ENCODE peak calls at places on chromosome 14, in five cellular contexts. One of them, this sample, is unnamed.

GRCh38 chr14:35159742-35160409 is 37.5 kb downstream of the PRORP start:
- DNase-seq in mucosa of descending colon: no peak
- DNase-seq in sigmoid colon: no peak
- DNase-seq in heart right ventricle: no peak
- DNase-seq in body of pancreas: no peak
- DNase-seq in this sample: no peak

GRCh38 chr14:23406244-23406643 is 1.8 kb downstream of the MYH6 start:
- DNase-seq in mucosa of descending colon: no peak
- DNase-seq in sigmoid colon: no peak
- DNase-seq in heart right ventricle: no peak
- DNase-seq in body of pancreas: no peak
- DNase-seq in this sample: no peak

GRCh38 chr14:53108292-53108937 is 44.7 kb downstream of the DDHD1 start:
- DNase-seq in mucosa of descending colon: no peak
- DNase-seq in sigmoid colon: no peak
- DNase-seq in heart right ventricle: no peak
- DNase-seq in body of pancreas: no peak
- DNase-seq in this sample: no peak

GRCh38 chr14:38208825-38209562 is 1.3 kb downstream of the SSTR1 start:
- DNase-seq in mucosa of descending colon: peak; percentile 74
- DNase-seq in sigmoid colon: no peak
- DNase-seq in heart right ventricle: peak; percentile 6
- DNase-seq in body of pancreas: peak; percentile 73
- DNase-seq in this sample: no peak

GRCh38 chr14:24852312-24853060 is 197.5 kb downstream of the STXBP6 start:
- DNase-seq in mucosa of descending colon: peak; percentile 40
- DNase-seq in sigmoid colon: no peak
- DNase-seq in heart right ventricle: no peak
- DNase-seq in body of pancreas: no peak
- DNase-seq in this sample: no peak

GRCh38 chr14:97196336-97196735 is 399.2 kb downstream of the VRK1 start:
- DNase-seq in mucosa of descending colon: no peak
- DNase-seq in sigmoid colon: no peak
- DNase-seq in heart right ventricle: no peak
- DNase-seq in body of pancreas: no peak
- DNase-seq in this sample: no peak

GRCh38 chr14:35932659-35933159 is 106.6 kb downstream of the BRMS1L start:
- DNase-seq in mucosa of descending colon: no peak
- DNase-seq in sigmoid colon: no peak
- DNase-seq in heart right ventricle: no peak
- DNase-seq in body of pancreas: no peak
- DNase-seq in this sample: no peak

GRCh38 chr14:75821828-75822521 is 159.8 kb downstream of the TGFB3 start:
- DNase-seq in mucosa of descending colon: no peak
- DNase-seq in sigmoid colon: no peak
- DNase-seq in heart right ventricle: no peak
- DNase-seq in body of pancreas: no peak
- DNase-seq in this sample: peak; percentile 30

GRCh38 chr14:49852351-49853157 is at the start of gene NEMF:
- DNase-seq in mucosa of descending colon: peak; percentile 90
- DNase-seq in sigmoid colon: peak; percentile 92
- DNase-seq in heart right ventricle: peak; percentile 91
- DNase-seq in body of pancreas: peak; percentile 88
- DNase-seq in this sample: peak; percentile 94

GRCh38 chr14:102280376-102280962 is 24.5 kb downstream of the MOK start:
- DNase-seq in mucosa of descending colon: no peak
- DNase-seq in sigmoid colon: no peak
- DNase-seq in heart right ventricle: no peak
- DNase-seq in body of pancreas: no peak
- DNase-seq in this sample: no peak

GRCh38 chr14:80959448-80960006 is 4.1 kb downstream of the TSHR start:
- DNase-seq in mucosa of descending colon: no peak
- DNase-seq in sigmoid colon: no peak
- DNase-seq in heart right ventricle: no peak
- DNase-seq in body of pancreas: no peak
- DNase-seq in this sample: no peak

GRCh38 chr14:41607966-41608663 is 1.4 kb downstream of the LRFN5 start:
- DNase-seq in mucosa of descending colon: peak; percentile 39
- DNase-seq in sigmoid colon: peak; percentile 63
- DNase-seq in heart right ventricle: no peak
- DNase-seq in body of pancreas: no peak
- DNase-seq in this sample: peak; percentile 30

GRCh38 chr14:50967104-50967503 is 22.8 kb upstream of the PYGL start:
- DNase-seq in mucosa of descending colon: no peak
- DNase-seq in sigmoid colon: no peak
- DNase-seq in heart right ventricle: no peak
- DNase-seq in body of pancreas: no peak
- DNase-seq in this sample: no peak

GRCh38 chr14:50955373-50956043 is 11.2 kb upstream of the PYGL start:
- DNase-seq in mucosa of descending colon: peak; percentile 83
- DNase-seq in sigmoid colon: peak; percentile 85
- DNase-seq in heart right ventricle: no peak
- DNase-seq in body of pancreas: peak; percentile 22
- DNase-seq in this sample: peak; percentile 79

GRCh38 chr14:36021926-36022325 is 154.6 kb downstream of the PTCSC3 start:
- DNase-seq in mucosa of descending colon: no peak
- DNase-seq in sigmoid colon: no peak
- DNase-seq in heart right ventricle: no peak
- DNase-seq in body of pancreas: no peak
- DNase-seq in this sample: no peak

GRCh38 chr14:22900088-22900799 is 17.2 kb downstream of the REM2 start:
- DNase-seq in mucosa of descending colon: no peak
- DNase-seq in sigmoid colon: no peak
- DNase-seq in heart right ventricle: peak; percentile 44
- DNase-seq in body of pancreas: peak; percentile 28
- DNase-seq in this sample: peak; percentile 69

GRCh38 chr14:23494223-23494622 is 24.7 kb downstream of the NGDN start:
- DNase-seq in mucosa of descending colon: no peak
- DNase-seq in sigmoid colon: no peak
- DNase-seq in heart right ventricle: no peak
- DNase-seq in body of pancreas: no peak
- DNase-seq in this sample: no peak

GRCh38 chr14:100629696-100630095 is 42.5 kb upstream of the BEGAIN start:
- DNase-seq in mucosa of descending colon: no peak
- DNase-seq in sigmoid colon: no peak
- DNase-seq in heart right ventricle: no peak
- DNase-seq in body of pancreas: no peak
- DNase-seq in this sample: no peak

GRCh38 chr14:52935847-52936246 is 15.0 kb downstream of the FERMT2 start:
- DNase-seq in mucosa of descending colon: no peak
- DNase-seq in sigmoid colon: no peak
- DNase-seq in heart right ventricle: no peak
- DNase-seq in body of pancreas: no peak
- DNase-seq in this sample: no peak

GRCh38 chr14:37090026-37090425 is 82.4 kb downstream of the SLC25A21 start:
- DNase-seq in mucosa of descending colon: no peak
- DNase-seq in sigmoid colon: no peak
- DNase-seq in heart right ventricle: no peak
- DNase-seq in body of pancreas: no peak
- DNase-seq in this sample: no peak

GRCh38 chr14:95891742-95892141 is 15.1 kb downstream of the TUNAR start:
- DNase-seq in mucosa of descending colon: no peak
- DNase-seq in sigmoid colon: no peak
- DNase-seq in heart right ventricle: no peak
- DNase-seq in body of pancreas: no peak
- DNase-seq in this sample: no peak

GRCh38 chr14:104802120-104802912 is 1.4 kb downstream of the ZBTB42 start:
- DNase-seq in mucosa of descending colon: no peak
- DNase-seq in sigmoid colon: no peak
- DNase-seq in heart right ventricle: no peak
- DNase-seq in body of pancreas: no peak
- DNase-seq in this sample: no peak
- H3K4me1 ChIP-seq in mucosa of descending colon: peaks cover 33% of the 10 kb centered on the region
- H3K4me1 ChIP-seq in sigmoid colon: no peaks in the 10 kb centered on the region
- H3K4me1 ChIP-seq in heart right ventricle: peaks cover 63% of the 10 kb centered on the region
- H3K4me1 ChIP-seq in body of pancreas: peaks cover 66% of the 10 kb centered on the region
- H3K4me1 ChIP-seq in this sample: peaks cover 4% of the 10 kb centered on the region

GRCh38 chr14:94123868-94124267 is 5.5 kb downstream of the IFI27L2 start:
- DNase-seq in mucosa of descending colon: no peak
- DNase-seq in sigmoid colon: peak; percentile 5
- DNase-seq in heart right ventricle: no peak
- DNase-seq in body of pancreas: no peak
- DNase-seq in this sample: no peak
- H3K4me1 ChIP-seq in mucosa of descending colon: no peaks in the 10 kb centered on the region
- H3K4me1 ChIP-seq in sigmoid colon: no peaks in the 10 kb centered on the region
- H3K4me1 ChIP-seq in heart right ventricle: peaks cover 7% of the 10 kb centered on the region
- H3K4me1 ChIP-seq in body of pancreas: peaks cover 3% of the 10 kb centered on the region
- H3K4me1 ChIP-seq in this sample: no peaks in the 10 kb centered on the region

GRCh38 chr14:20805485-20805884 is 2.8 kb upstream of the RNASE1 start:
- DNase-seq in mucosa of descending colon: no peak
- DNase-seq in sigmoid colon: no peak
- DNase-seq in heart right ventricle: no peak
- DNase-seq in body of pancreas: no peak
- DNase-seq in this sample: no peak

GRCh38 chr14:20799955-20800544 is 2.6 kb downstream of the RNASE1 start:
- DNase-seq in mucosa of descending colon: no peak
- DNase-seq in sigmoid colon: peak; percentile 72
- DNase-seq in heart right ventricle: peak; percentile 59
- DNase-seq in body of pancreas: peak; percentile 37
- DNase-seq in this sample: no peak

GRCh38 chr14:20803221-20803620 is 577 bp upstream of the RNASE1 start:
- DNase-seq in mucosa of descending colon: no peak
- DNase-seq in sigmoid colon: no peak
- DNase-seq in heart right ventricle: peak; percentile 19
- DNase-seq in body of pancreas: no peak
- DNase-seq in this sample: no peak

GRCh38 chr14:20801726-20802125 is 918 bp downstream of the RNASE1 start:
- DNase-seq in mucosa of descending colon: no peak
- DNase-seq in sigmoid colon: no peak
- DNase-seq in heart right ventricle: peak; percentile 16
- DNase-seq in body of pancreas: peak; percentile 81
- DNase-seq in this sample: no peak

GRCh38 chr14:20802341-20803084 is at the start of gene RNASE1:
- DNase-seq in mucosa of descending colon: no peak
- DNase-seq in sigmoid colon: peak; percentile 66
- DNase-seq in heart right ventricle: peak; percentile 70
- DNase-seq in body of pancreas: peak; percentile 78
- DNase-seq in this sample: no peak
- H3K4me1 ChIP-seq in mucosa of descending colon: peaks cover 13% of the 10 kb centered on the region
- H3K4me1 ChIP-seq in sigmoid colon: no peaks in the 10 kb centered on the region
- H3K4me1 ChIP-seq in heart right ventricle: peaks cover 53% of the 10 kb centered on the region
- H3K4me1 ChIP-seq in body of pancreas: peaks cover 69% of the 10 kb centered on the region
- H3K4me1 ChIP-seq in this sample: no peaks in the 10 kb centered on the region

DNA sequence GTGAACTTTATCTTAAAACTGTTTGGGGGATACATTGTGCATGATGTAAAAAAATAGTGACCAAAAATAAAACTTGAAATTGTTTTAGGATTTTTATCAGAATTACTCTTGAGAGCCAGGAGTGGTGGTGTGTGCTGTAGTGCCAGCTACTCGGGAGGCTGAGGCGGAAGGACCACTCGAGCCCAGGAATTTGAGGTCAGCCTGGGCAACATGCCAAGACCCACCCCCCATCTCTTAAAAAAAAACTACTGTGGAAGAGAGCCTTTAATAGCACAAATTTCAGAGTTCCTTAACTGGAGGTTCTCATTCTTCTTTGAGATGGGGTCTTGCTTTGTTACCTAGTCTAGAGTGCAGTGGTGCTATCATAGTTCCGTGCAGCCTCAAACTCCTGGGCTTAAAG is 21.5 kb downstream of the CPSF2 start:
- DNase-seq in mucosa of descending colon: no peak
- DNase-seq in sigmoid colon: no peak
- DNase-seq in heart right ventricle: no peak
- DNase-seq in body of pancreas: no peak
- DNase-seq in this sample: no peak
- H3K4me1 ChIP-seq in mucosa of descending colon: no peaks in the 10 kb centered on the region
- H3K4me1 ChIP-seq in sigmoid colon: no peaks in the 10 kb centered on the region
- H3K4me1 ChIP-seq in heart right ventricle: no peaks in the 10 kb centered on the region
- H3K4me1 ChIP-seq in body of pancreas: no peaks in the 10 kb centered on the region
- H3K4me1 ChIP-seq in this sample: no peaks in the 10 kb centered on the region

DNA sequence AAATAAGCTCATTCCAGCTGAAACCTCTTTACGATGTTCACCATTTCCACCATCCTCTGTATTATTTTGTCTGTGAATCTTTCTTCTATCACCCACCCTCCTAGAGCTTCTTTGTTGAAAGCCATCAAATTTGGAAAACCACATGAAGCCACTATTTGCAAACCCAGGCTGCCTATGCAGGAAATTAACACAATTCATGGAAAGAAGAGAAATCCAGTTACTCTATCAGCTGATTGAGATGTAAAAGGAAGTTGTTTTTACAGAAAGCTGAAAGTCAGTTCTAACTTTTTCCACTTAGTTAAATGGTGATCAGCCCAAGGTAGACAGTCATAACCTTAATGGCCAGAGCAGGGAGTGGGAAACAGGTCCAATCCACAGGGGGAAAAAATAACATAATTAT is 6.6 kb downstream of the RHOJ start:
- DNase-seq in mucosa of descending colon: no peak
- DNase-seq in sigmoid colon: no peak
- DNase-seq in heart right ventricle: no peak
- DNase-seq in body of pancreas: no peak
- DNase-seq in this sample: no peak
- H3K4me1 ChIP-seq in mucosa of descending colon: no peaks in the 10 kb centered on the region
- H3K4me1 ChIP-seq in sigmoid colon: no peaks in the 10 kb centered on the region
- H3K4me1 ChIP-seq in heart right ventricle: peaks cover 28% of the 10 kb centered on the region
- H3K4me1 ChIP-seq in body of pancreas: no peaks in the 10 kb centered on the region
- H3K4me1 ChIP-seq in this sample: no peaks in the 10 kb centered on the region

GRCh38 chr14:61280526-61281185 is 482 bp downstream of the TMEM30B start:
- DNase-seq in mucosa of descending colon: peak; percentile 82
- DNase-seq in sigmoid colon: no peak
- DNase-seq in heart right ventricle: peak; percentile 54
- DNase-seq in body of pancreas: peak; percentile 77
- DNase-seq in this sample: no peak

GRCh38 chr14:61281186-61281676 is at the start of gene TMEM30B:
- DNase-seq in mucosa of descending colon: peak; percentile 92
- DNase-seq in sigmoid colon: no peak
- DNase-seq in heart right ventricle: no peak
- DNase-seq in body of pancreas: peak; percentile 97
- DNase-seq in this sample: no peak

GRCh38 chr14:61284001-61284400 is 2.9 kb upstream of the TMEM30B start:
- DNase-seq in mucosa of descending colon: no peak
- DNase-seq in sigmoid colon: no peak
- DNase-seq in heart right ventricle: no peak
- DNase-seq in body of pancreas: no peak
- DNase-seq in this sample: no peak

GRCh38 chr14:61281911-61282310 is 773 bp upstream of the TMEM30B start:
- DNase-seq in mucosa of descending colon: no peak
- DNase-seq in sigmoid colon: no peak
- DNase-seq in heart right ventricle: peak; percentile 45
- DNase-seq in body of pancreas: no peak
- DNase-seq in this sample: no peak

DNA sequence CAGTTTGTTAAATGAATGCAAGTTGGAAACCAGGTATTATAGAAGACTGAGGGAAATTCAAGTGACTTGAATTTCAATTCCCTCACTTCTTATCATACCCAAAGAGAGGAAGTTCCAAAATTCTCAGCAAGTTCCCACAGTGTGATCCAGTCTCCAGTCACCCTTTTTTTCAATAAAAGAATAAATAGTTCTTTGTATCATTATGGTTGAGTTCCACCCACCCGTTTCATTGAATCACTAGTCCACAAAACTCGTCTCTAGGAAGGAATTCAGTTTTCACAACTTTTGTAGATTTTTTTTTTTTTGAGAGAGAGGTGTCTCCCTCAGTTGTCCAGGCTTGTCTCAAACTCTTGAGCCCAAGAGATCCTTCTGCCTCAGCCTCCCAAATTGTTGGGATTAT is 1.6 kb upstream of the TMEM30B start:
- DNase-seq in mucosa of descending colon: no peak
- DNase-seq in sigmoid colon: no peak
- DNase-seq in heart right ventricle: no peak
- DNase-seq in body of pancreas: no peak
- DNase-seq in this sample: no peak
- H3K4me1 ChIP-seq in mucosa of descending colon: peaks cover 6% of the 10 kb centered on the region
- H3K4me1 ChIP-seq in sigmoid colon: no peaks in the 10 kb centered on the region
- H3K4me1 ChIP-seq in heart right ventricle: peaks cover 19% of the 10 kb centered on the region
- H3K4me1 ChIP-seq in body of pancreas: peaks cover 42% of the 10 kb centered on the region
- H3K4me1 ChIP-seq in this sample: no peaks in the 10 kb centered on the region